ENCODE peak calls at places on chromosome 20, in five cellular contexts. Y is iPS-NIHi11, X is NCI-H2029, V is HCT116, A is NCI-H2171. T is an unnamed sample.
A peak's percentile ranks its signal among the peaks of the same experiment; 100 is the strongest.

GRCh38 chr20:4811661-4812181 is 90.0 kb downstream of the PRND start:
- DNase-seq in Y (no peak), X (no peak), V (no peak), A (no peak), T (no peak)

GRCh38 chr20:47878601-47879004 is 93.3 kb upstream of the SULF2 start:
- DNase-seq in Y (no peak), X (no peak), V (no peak), A (peak; percentile 57), T (no peak)

GRCh38 chr20:20663841-20664240 is 48.6 kb downstream of the RALGAPA2 start:
- DNase-seq in Y (no peak), X (no peak), V (no peak), A (no peak), T (no peak)

GRCh38 chr20:52242237-52243230 is 51.0 kb upstream of the ZFP64 start:
- DNase-seq in Y (peak; percentile 29), X (peak; percentile 31), V (no peak), A (peak; percentile 52), T (peak; percentile 14)

GRCh38 chr20:63783970-63784369 is 44.4 kb downstream of the SLC2A4RG start:
- DNase-seq in Y (no peak), X (no peak), V (no peak), A (no peak), T (no peak)

GRCh38 chr20:20369353-20370086 is 1.6 kb downstream of the INSM1 start:
- DNase-seq in Y (peak; percentile 36), X (peak; percentile 58), V (no peak), A (peak; percentile 61), T (no peak)

GRCh38 chr20:53595018-53595378 is 1.4 kb upstream of the ZNF217 start:
- DNase-seq in Y (no peak), X (no peak), V (no peak), A (no peak), T (no peak)

GRCh38 chr20:32463642-32464400 is 105.7 kb downstream of the ASXL1 start:
- DNase-seq in Y (peak; percentile 46), X (no peak), V (no peak), A (no peak), T (no peak)

GRCh38 chr20:64113796-64114355 is 6.5 kb upstream of the NPBWR2 start:
- DNase-seq in Y (peak; percentile 6), X (no peak), V (no peak), A (no peak), T (no peak)

GRCh38 chr20:20741067-20742045 is 28.9 kb upstream of the RALGAPA2 start:
- DNase-seq in Y (no peak), X (peak; percentile 37), V (no peak), A (no peak), T (peak; percentile 61)

GRCh38 chr20:58174708-58175287 is 53.7 kb downstream of the ANKRD60 start:
- DNase-seq in Y (peak; percentile 27), X (no peak), V (no peak), A (no peak), T (no peak)

GRCh38 chr20:56897318-56897962 is 268.3 kb downstream of the TFAP2C start:
- DNase-seq in Y (peak; percentile 34), X (no peak), V (no peak), A (no peak), T (no peak)

T was measured in NCI-H446 treated with DMSO at 0.1 percent for 48 hours.